ENCODE peak calls at places on chromosome 12, in seven cellular contexts. M is tibial nerve, B is pancreas, Q is HCT116, Z is psoas muscle, U is left lung, I is left ventricle myocardium inferior. O is an unnamed sample.

GRCh38 chr12:109436181-109436546 is 40.9 kb downstream of the KCTD10 start:
- DNase-seq in M (no peak), B (no peak), Q (no peak), Z (no peak), U (no peak), I (no peak), O (no peak)

GRCh38 chr12:6230321-6231110 is 30.3 kb downstream of the CD9 start:
- DNase-seq in M (peak; percentile 71), B (peak; percentile 54), Q (no peak), Z (peak; percentile 77), U (peak; percentile 78), I (peak; percentile 42), O (no peak)

GRCh38 chr12:48999371-49000131 is at the start of gene DDN:
- DNase-seq in M (no peak), B (no peak), Q (peak; percentile 45), Z (peak; percentile 79), U (no peak), I (no peak), O (no peak)

GRCh38 chr12:112645586-112645985 is 146.0 kb upstream of the RPH3A start:
- DNase-seq in M (no peak), B (no peak), Q (no peak), Z (no peak), U (no peak), I (no peak), O (no peak)

GRCh38 chr12:82415402-82415801 is 57.1 kb downstream of the METTL25 start:
- DNase-seq in M (no peak), B (no peak), Q (no peak), Z (no peak), U (no peak), I (no peak), O (no peak)

GRCh38 chr12:24562761-24563392 is 386.0 kb downstream of the BCAT1 start:
- DNase-seq in M (no peak), B (no peak), Q (no peak), Z (peak; percentile 62), U (peak; percentile 42), I (peak; percentile 37), O (no peak)

GRCh38 chr12:124597041-124597440 is 29.6 kb upstream of the NCOR2 start:
- DNase-seq in M (no peak), B (no peak), Q (no peak), Z (no peak), U (no peak), I (no peak), O (no peak)

GRCh38 chr12:54683388-54683787 is 35.2 kb upstream of the DCD start:
- DNase-seq in M (no peak), B (no peak), Q (no peak), Z (no peak), U (no peak), I (no peak), O (no peak)

GRCh38 chr12:50787618-50788017 is 23.7 kb downstream of the ATF1 start:
- DNase-seq in M (no peak), B (no peak), Q (no peak), Z (no peak), U (no peak), I (no peak), O (no peak)

GRCh38 chr12:32494676-32495075 is 95.3 kb downstream of the FGD4 start:
- DNase-seq in M (no peak), B (no peak), Q (no peak), Z (no peak), U (no peak), I (no peak), O (no peak)

GRCh38 chr12:32496946-32497345 is 97.6 kb downstream of the FGD4 start:
- DNase-seq in M (no peak), B (no peak), Q (no peak), Z (no peak), U (no peak), I (no peak), O (no peak)

GRCh38 chr12:32499048-32499447 is 99.7 kb downstream of the FGD4 start:
- DNase-seq in M (no peak), B (no peak), Q (no peak), Z (no peak), U (no peak), I (no peak), O (no peak)

GRCh38 chr12:32501835-32502333 is 102.5 kb downstream of the FGD4 start:
- DNase-seq in M (no peak), B (peak; percentile 46), Q (no peak), Z (peak; percentile 53), U (no peak), I (no peak), O (no peak)

GRCh38 chr12:32497864-32498263 is 98.5 kb downstream of the FGD4 start:
- DNase-seq in M (no peak), B (no peak), Q (no peak), Z (no peak), U (no peak), I (no peak), O (no peak)
- H3K4me1 ChIP-seq in M (no peaks in the 10 kb centered on the region), B (peaks cover 19% of the 10 kb centered on the region), Q (no peaks in the 10 kb centered on the region), Z (peaks cover 30% of the 10 kb centered on the region), U (peaks cover 39% of the 10 kb centered on the region), I (peaks cover 68% of the 10 kb centered on the region), O (peaks cover 48% of the 10 kb centered on the region)

GRCh38 chr12:131734336-131735152 is 23.7 kb downstream of the SFSWAP start:
- DNase-seq in M (no peak), B (no peak), Q (no peak), Z (no peak), U (no peak), I (no peak), O (no peak)

GRCh38 chr12:131735153-131735456 is 24.2 kb downstream of the SFSWAP start:
- DNase-seq in M (no peak), B (no peak), Q (no peak), Z (no peak), U (no peak), I (no peak), O (no peak)

GRCh38 chr12:131737485-131737827 is 26.6 kb downstream of the SFSWAP start:
- DNase-seq in M (no peak), B (no peak), Q (no peak), Z (no peak), U (no peak), I (no peak), O (no peak)

GRCh38 chr12:131736807-131737484 is 26.1 kb downstream of the SFSWAP start:
- DNase-seq in M (no peak), B (no peak), Q (peak; percentile 95), Z (no peak), U (peak; percentile 85), I (no peak), O (no peak)

DNA sequence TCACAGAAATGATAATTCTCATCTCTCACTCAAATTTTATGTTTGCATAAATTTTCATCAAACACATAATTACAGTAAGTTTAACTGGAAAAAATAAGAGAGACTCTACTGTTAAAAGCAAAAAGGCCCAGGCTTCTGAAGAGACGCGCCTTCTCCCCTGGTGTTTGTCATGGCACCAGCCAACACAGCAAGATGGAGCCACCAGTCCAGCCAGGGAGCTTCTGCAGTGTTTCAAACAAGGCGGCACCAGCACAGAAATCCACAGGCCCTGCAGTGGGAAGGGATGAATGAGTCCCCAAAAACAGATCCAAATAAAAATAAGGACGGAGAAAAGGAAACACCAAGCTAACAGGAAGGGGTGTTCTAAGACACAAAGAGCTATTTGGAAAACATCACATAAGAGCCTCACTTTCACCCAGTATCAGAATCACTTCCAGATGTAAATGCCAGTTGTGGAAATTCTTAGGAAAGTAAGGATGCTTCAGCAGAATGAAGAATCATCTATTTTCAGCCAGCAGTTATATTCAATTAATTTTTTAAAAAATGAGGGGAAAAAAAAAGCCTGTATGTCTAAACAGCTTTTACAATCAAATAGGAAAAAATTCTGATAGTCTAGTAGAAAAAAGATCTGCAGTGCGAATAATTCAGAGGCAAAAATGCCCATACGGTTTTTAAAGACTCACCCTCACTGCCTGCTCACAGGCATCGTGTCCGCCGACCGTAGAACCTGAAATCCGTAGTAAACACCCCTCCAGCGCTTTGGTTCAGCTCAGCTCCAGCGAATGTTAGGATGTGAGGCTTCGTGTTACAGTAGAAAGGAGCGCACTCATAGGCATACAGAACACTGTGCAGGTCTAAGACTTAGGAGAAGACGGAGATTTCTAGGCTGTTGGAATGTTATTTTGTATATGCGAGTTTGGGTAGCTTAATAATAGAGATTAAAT is 25.2 kb downstream of the SFSWAP start:
- DNase-seq in M (no peak), B (no peak), Q (no peak), Z (no peak), U (no peak), I (no peak), O (no peak)
- H3K27ac ChIP-seq in M (peak overlapping the region; percentile 62), B (no peak overlapping the region), Q (peak overlapping the region; percentile 70), Z (no peak overlapping the region), U (peak overlapping the region; percentile 75), I (no peak overlapping the region), O (no peak overlapping the region)

GRCh38 chr12:111410229-111411186 is 4.8 kb downstream of the SH2B3 start:
- DNase-seq in M (no peak), B (no peak), Q (no peak), Z (no peak), U (no peak), I (peak; percentile 44), O (no peak)

GRCh38 chr12:111412007-111412829 is 6.5 kb downstream of the SH2B3 start:
- DNase-seq in M (no peak), B (no peak), Q (no peak), Z (no peak), U (no peak), I (peak; percentile 51), O (no peak)

GRCh38 chr12:111409403-111410228 is 3.9 kb downstream of the SH2B3 start:
- DNase-seq in M (no peak), B (no peak), Q (no peak), Z (peak; percentile 87), U (no peak), I (peak; percentile 78), O (no peak)

GRCh38 chr12:111412830-111413441 is 7.2 kb downstream of the SH2B3 start:
- DNase-seq in M (no peak), B (no peak), Q (no peak), Z (no peak), U (no peak), I (no peak), O (no peak)

DNA sequence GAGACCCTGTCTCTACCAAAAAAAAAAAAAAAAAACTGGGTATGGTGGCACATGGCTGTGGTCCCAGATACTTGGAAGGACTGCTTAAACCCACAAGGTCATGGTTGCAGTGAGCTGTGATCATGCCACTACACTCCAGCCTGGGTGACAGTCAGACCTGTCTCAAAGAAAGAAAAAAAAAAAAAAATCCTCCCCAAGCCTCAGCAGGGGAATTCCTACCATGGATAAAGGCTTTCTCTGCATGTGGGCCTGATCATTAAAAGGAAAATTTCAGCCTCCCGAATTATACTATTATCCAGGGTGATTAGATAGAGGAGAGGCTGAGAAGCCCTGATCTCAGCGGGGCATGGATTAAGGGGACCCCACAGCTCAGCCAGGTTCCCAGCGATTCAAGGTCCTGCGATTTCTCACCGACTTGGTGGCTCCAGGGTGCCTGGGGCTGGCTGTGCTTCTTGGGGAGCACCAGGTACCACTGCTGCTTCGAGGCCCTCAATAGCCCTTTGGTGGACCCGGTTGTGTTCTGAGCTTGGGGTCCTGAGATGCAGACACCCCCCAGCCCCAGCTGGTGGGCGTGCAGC is 5.6 kb downstream of the SH2B3 start:
- DNase-seq in M (no peak), B (no peak), Q (no peak), Z (no peak), U (no peak), I (no peak), O (no peak)
- H3K4me1 ChIP-seq in M (no peaks in the 10 kb centered on the region), B (peaks cover 4% of the 10 kb centered on the region), Q (peaks cover 78% of the 10 kb centered on the region), Z (peaks cover 49% of the 10 kb centered on the region), U (peaks cover 90% of the 10 kb centered on the region), I (peaks cover 100% of the 10 kb centered on the region), O (no peaks in the 10 kb centered on the region)

GRCh38 chr12:95637471-95638155 is 86.3 kb upstream of the USP44 start:
- DNase-seq in M (no peak), B (no peak), Q (no peak), Z (no peak), U (no peak), I (no peak), O (no peak)
- H3K27ac ChIP-seq in M (no peak overlapping the region), B (no peak overlapping the region), Q (no peak overlapping the region), Z (no peak overlapping the region), U (no peak overlapping the region), I (no peak overlapping the region), O (no peak overlapping the region)

GRCh38 chr12:107484941-107485340 is 200.7 kb upstream of the PWP1 start:
- DNase-seq in M (no peak), B (no peak), Q (no peak), Z (no peak), U (no peak), I (no peak), O (no peak)
- H3K4me1 ChIP-seq in M (no peaks in the 10 kb centered on the region), B (no peaks in the 10 kb centered on the region), Q (no peaks in the 10 kb centered on the region), Z (no peaks in the 10 kb centered on the region), U (no peaks in the 10 kb centered on the region), I (no peaks in the 10 kb centered on the region), O (no peaks in the 10 kb centered on the region)

O was measured in right atrium auricular region.